ENCODE peak calls at places on chromosomes 3 and 15, in six cellular contexts. R, H, G, Y, S and K are unnamed samples.

GRCh38 chr3:65742914-65743313 is 295.8 kb downstream of the MAGI1 start:
- DNase-seq in R (no peak), H (no peak), G (no peak), Y (no peak), S (no peak), K (no peak)

GRCh38 chr3:156691920-156692319 is 17.5 kb downstream of the TIPARP start:
- DNase-seq in R (no peak), H (no peak), G (no peak), Y (no peak), S (no peak), K (no peak)

GRCh38 chr3:98440283-98440682 is 22.7 kb upstream of the OR5K1 start:
- DNase-seq in R (no peak), H (no peak), G (no peak), Y (no peak), S (no peak), K (no peak)

GRCh38 chr3:69738291-69738690 is 973 bp upstream of the MITF start:
- DNase-seq in R (no peak), H (no peak), G (no peak), Y (no peak), S (no peak), K (no peak)

GRCh38 chr15:78810377-78811123 is 714 bp downstream of the ADAMTS7 start:
- DNase-seq in R (peak; percentile 67), H (peak; percentile 64), G (peak; percentile 81), Y (no peak), S (no peak), K (peak; percentile 46)

GRCh38 chr15:78049691-78050440 is 27.6 kb downstream of the TBC1D2B start:
- DNase-seq in R (no peak), H (no peak), G (peak; percentile 85), Y (no peak), S (no peak), K (no peak)

GRCh38 chr3:190345027-190345821 is 23.0 kb upstream of the CLDN1 start:
- DNase-seq in R (no peak), H (no peak), G (no peak), Y (no peak), S (no peak), K (peak; percentile 56)

GRCh38 chr15:81256916-81257315 is 60.2 kb downstream of the IL16 start:
- DNase-seq in R (no peak), H (no peak), G (no peak), Y (peak; percentile 32), S (peak; percentile 27), K (no peak)

GRCh38 chr3:14113964-14114667 is 10.6 kb downstream of the CHCHD4 start:
- DNase-seq in R (no peak), H (peak; percentile 73), G (no peak), Y (no peak), S (no peak), K (peak; percentile 25)

GRCh38 chr3:115571413-115571812 is 51.9 kb upstream of the GAP43 start:
- DNase-seq in R (no peak), H (no peak), G (no peak), Y (no peak), S (no peak), K (no peak)

GRCh38 chr3:23601020-23601822 is 204.5 kb upstream of the UBE2E1 start:
- DNase-seq in R (no peak), H (no peak), G (no peak), Y (no peak), S (no peak), K (peak; percentile 66)

GRCh38 chr3:177528306-177529070 is 331.2 kb upstream of the TBL1XR1 start:
- DNase-seq in R (no peak), H (no peak), G (no peak), Y (no peak), S (no peak), K (no peak)

GRCh38 chr15:31392761-31393401 is 66.2 kb downstream of the KLF13 start:
- DNase-seq in R (peak; percentile 56), H (peak; percentile 81), G (peak; percentile 89), Y (no peak), S (peak; percentile 2), K (peak; percentile 66)

GRCh38 chr3:19946832-19947548 is at the start of gene RAB5A:
- DNase-seq in R (peak; percentile 98), H (peak; percentile 98), G (peak; percentile 99), Y (peak; percentile 95), S (peak; percentile 98), K (peak; percentile 99)
- TF ChIP-seq POLR2A in R (no peak), H (peak; percentile 89), G (peak; percentile 79), Y (no peak), S (peak; percentile 93), K (peak; percentile 86)

GRCh38 chr3:72101538-72101937 is 316.6 kb upstream of the PROK2 start:
- DNase-seq in R (no peak), H (no peak), G (no peak), Y (no peak), S (no peak), K (no peak)
- H3K4me1 ChIP-seq in R (peaks cover 9% of the 10 kb centered on the region), H (peaks cover 15% of the 10 kb centered on the region), G (peaks cover 44% of the 10 kb centered on the region), Y (no peaks in the 10 kb centered on the region), S (peaks cover 11% of the 10 kb centered on the region), K (peaks cover 22% of the 10 kb centered on the region)

GRCh38 chr3:186783070-186783730 is at the start of gene EIF4A2:
- DNase-seq in R (peak; percentile 92), H (peak; percentile 91), G (peak; percentile 97), Y (peak; percentile 78), S (peak; percentile 94), K (peak; percentile 91)
- TF ChIP-seq POLR2A in R (no peak), H (peak; percentile 83), G (peak; percentile 87), Y (peak; percentile 100), S (peak; percentile 100), K (peak; percentile 88)

GRCh38 chr3:141056716-141057115 is 5.6 kb downstream of the SPSB4 start:
- DNase-seq in R (no peak), H (no peak), G (no peak), Y (no peak), S (no peak), K (peak; percentile 78)
- H3K4me1 ChIP-seq in R (peaks cover 8% of the 10 kb centered on the region), H (peaks cover 2% of the 10 kb centered on the region), G (peaks cover 13% of the 10 kb centered on the region), Y (peaks cover 5% of the 10 kb centered on the region), S (peaks cover 5% of the 10 kb centered on the region), K (peaks cover 5% of the 10 kb centered on the region)

GRCh38 chr15:75198560-75199346 is 2.9 kb upstream of the C15orf39 start:
- DNase-seq in R (no peak), H (no peak), G (no peak), Y (peak; percentile 54), S (peak; percentile 64), K (peak; percentile 32)
- TF ChIP-seq POLR2A in R (no peak), H (peak; percentile 29), G (no peak), Y (peak; percentile 36), S (no peak), K (no peak)

GRCh38 chr3:56411147-56411546 is 57.1 kb downstream of the ERC2 start:
- DNase-seq in R (no peak), H (no peak), G (no peak), Y (no peak), S (no peak), K (no peak)
- H3K4me1 ChIP-seq in R (no peaks in the 10 kb centered on the region), H (no peaks in the 10 kb centered on the region), G (no peaks in the 10 kb centered on the region), Y (no peaks in the 10 kb centered on the region), S (peaks cover 3% of the 10 kb centered on the region), K (no peaks in the 10 kb centered on the region)

DNA sequence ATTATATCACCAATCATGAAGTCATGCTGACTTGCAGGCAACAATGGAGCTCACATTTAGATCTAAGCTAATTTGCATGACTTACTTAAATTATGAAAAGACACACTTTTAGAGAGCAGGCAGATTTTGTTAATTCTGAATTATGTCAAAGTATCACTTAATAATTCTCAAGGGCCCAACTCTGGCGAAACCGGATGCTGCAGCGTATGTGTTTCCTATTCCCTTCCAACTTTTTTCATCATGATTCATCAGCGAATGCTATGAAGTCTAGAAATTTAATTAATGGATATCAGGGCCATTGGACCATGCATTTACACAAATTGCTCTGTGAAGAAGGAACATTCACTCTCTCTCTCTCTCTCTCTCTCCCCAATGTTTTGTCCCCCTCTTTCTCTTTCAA is 63.5 kb upstream of the GOLGA8A start:
- DNase-seq in R (no peak), H (no peak), G (no peak), Y (no peak), S (no peak), K (no peak)
- TF ChIP-seq POLR2A in R (no peak), H (no peak), G (no peak), Y (no peak), S (no peak), K (no peak)

GRCh38 chr3:141405581-141405980 is 37.3 kb downstream of the ZBTB38 start:
- DNase-seq in R (no peak), H (no peak), G (no peak), Y (no peak), S (no peak), K (no peak)

GRCh38 chr3:141405025-141405424 is 36.7 kb downstream of the ZBTB38 start:
- DNase-seq in R (no peak), H (no peak), G (no peak), Y (no peak), S (no peak), K (no peak)

GRCh38 chr3:141401584-141402475 is 33.5 kb downstream of the ZBTB38 start:
- DNase-seq in R (peak; percentile 53), H (peak; percentile 77), G (peak; percentile 93), Y (no peak), S (no peak), K (peak; percentile 45)

GRCh38 chr3:141402476-141403171 is 34.3 kb downstream of the ZBTB38 start:
- DNase-seq in R (peak; percentile 67), H (peak; percentile 81), G (peak; percentile 92), Y (no peak), S (no peak), K (peak; percentile 74)

DNA sequence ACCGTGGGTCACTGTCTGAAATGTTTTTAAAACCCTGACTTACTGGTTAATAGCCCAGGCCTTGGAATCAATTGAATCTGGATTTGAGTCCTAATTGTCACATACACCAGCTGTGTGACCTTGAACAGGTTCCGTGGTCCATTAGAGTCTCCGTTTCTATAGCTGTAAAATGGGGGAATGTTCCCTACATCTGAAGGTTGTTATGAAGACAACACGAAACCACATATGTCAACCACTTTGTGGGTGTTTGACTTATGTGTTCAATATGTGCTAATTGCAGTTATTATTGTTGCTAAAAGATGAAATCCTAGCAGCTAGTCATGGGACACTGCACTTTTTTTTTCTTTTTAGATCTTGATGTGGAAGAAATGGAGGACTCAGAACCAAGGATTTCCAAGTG is 35.3 kb downstream of the ZBTB38 start:
- DNase-seq in R (no peak), H (no peak), G (no peak), Y (no peak), S (no peak), K (no peak)
- H3K4me1 ChIP-seq in R (peaks cover 25% of the 10 kb centered on the region), H (peaks cover 27% of the 10 kb centered on the region), G (peaks cover 83% of the 10 kb centered on the region), Y (peaks cover 10% of the 10 kb centered on the region), S (no peaks in the 10 kb centered on the region), K (peaks cover 40% of the 10 kb centered on the region)